ENCODE peak calls at places on chromosomes 2 and 18, in nine cellular contexts. One of them, this sample, is unnamed.

GRCh38 chr2:110828330-110828729 is 96.0 kb downstream of the ACOXL start:
- DNase-seq in retina: no peak
- DNase-seq in stimulated activated CD4-positive, alpha-beta T cell treated with anti-CD3 and anti-CD28 coated beads, Interleukin-12 subunit alpha, Interleukin-12 subunit beta, amount 100 ng/mL, for 48 hours: no peak
- DNase-seq in ELR: no peak
- DNase-seq in pancreas: no peak
- DNase-seq in stimulated activated CD8-positive, alpha-beta memory T cell treated with anti-CD3 and anti-CD28 coated beads, Interleukin-4, amount 100 ng/mL, for 1 hour: no peak
- DNase-seq in HS-27A: no peak
- DNase-seq in NCI-H1092: no peak
- DNase-seq in AG09309: no peak
- DNase-seq in this sample: no peak

GRCh38 chr2:231590614-231591013 is 2.0 kb upstream of the TEX44 start:
- DNase-seq in retina: no peak
- DNase-seq in stimulated activated CD4-positive, alpha-beta T cell treated with anti-CD3 and anti-CD28 coated beads, Interleukin-12 subunit alpha, Interleukin-12 subunit beta, amount 100 ng/mL, for 48 hours: no peak
- DNase-seq in ELR: no peak
- DNase-seq in pancreas: no peak
- DNase-seq in stimulated activated CD8-positive, alpha-beta memory T cell treated with anti-CD3 and anti-CD28 coated beads, Interleukin-4, amount 100 ng/mL, for 1 hour: no peak
- DNase-seq in HS-27A: no peak
- DNase-seq in NCI-H1092: no peak
- DNase-seq in AG09309: no peak
- DNase-seq in this sample: no peak

GRCh38 chr2:186639939-186640338 is 50.1 kb downstream of the ITGAV start:
- DNase-seq in retina: no peak
- DNase-seq in stimulated activated CD4-positive, alpha-beta T cell treated with anti-CD3 and anti-CD28 coated beads, Interleukin-12 subunit alpha, Interleukin-12 subunit beta, amount 100 ng/mL, for 48 hours: no peak
- DNase-seq in ELR: no peak
- DNase-seq in pancreas: no peak
- DNase-seq in stimulated activated CD8-positive, alpha-beta memory T cell treated with anti-CD3 and anti-CD28 coated beads, Interleukin-4, amount 100 ng/mL, for 1 hour: no peak
- DNase-seq in HS-27A: no peak
- DNase-seq in NCI-H1092: no peak
- DNase-seq in AG09309: no peak
- DNase-seq in this sample: no peak

GRCh38 chr2:43798300-43798699 is 24.5 kb downstream of the DYNC2LI1 start:
- DNase-seq in retina: no peak
- DNase-seq in stimulated activated CD4-positive, alpha-beta T cell treated with anti-CD3 and anti-CD28 coated beads, Interleukin-12 subunit alpha, Interleukin-12 subunit beta, amount 100 ng/mL, for 48 hours: no peak
- DNase-seq in ELR: peak; percentile 21
- DNase-seq in pancreas: no peak
- DNase-seq in stimulated activated CD8-positive, alpha-beta memory T cell treated with anti-CD3 and anti-CD28 coated beads, Interleukin-4, amount 100 ng/mL, for 1 hour: no peak
- DNase-seq in HS-27A: no peak
- DNase-seq in NCI-H1092: no peak
- DNase-seq in AG09309: no peak
- DNase-seq in this sample: no peak

GRCh38 chr2:85886585-85886984 is 2.2 kb downstream of the ST3GAL5 start:
- DNase-seq in retina: no peak
- DNase-seq in stimulated activated CD4-positive, alpha-beta T cell treated with anti-CD3 and anti-CD28 coated beads, Interleukin-12 subunit alpha, Interleukin-12 subunit beta, amount 100 ng/mL, for 48 hours: peak; percentile 44
- DNase-seq in ELR: peak; percentile 97
- DNase-seq in pancreas: no peak
- DNase-seq in stimulated activated CD8-positive, alpha-beta memory T cell treated with anti-CD3 and anti-CD28 coated beads, Interleukin-4, amount 100 ng/mL, for 1 hour: no peak
- DNase-seq in HS-27A: peak; percentile 82
- DNase-seq in NCI-H1092: no peak
- DNase-seq in AG09309: peak; percentile 93
- DNase-seq in this sample: no peak

GRCh38 chr18:34158881-34159690 is 65.6 kb downstream of the NOL4 start:
- DNase-seq in retina: peak; percentile 97
- DNase-seq in stimulated activated CD4-positive, alpha-beta T cell treated with anti-CD3 and anti-CD28 coated beads, Interleukin-12 subunit alpha, Interleukin-12 subunit beta, amount 100 ng/mL, for 48 hours: no peak
- DNase-seq in ELR: no peak
- DNase-seq in pancreas: peak; percentile 71
- DNase-seq in stimulated activated CD8-positive, alpha-beta memory T cell treated with anti-CD3 and anti-CD28 coated beads, Interleukin-4, amount 100 ng/mL, for 1 hour: no peak
- DNase-seq in HS-27A: no peak
- DNase-seq in NCI-H1092: peak; percentile 100
- DNase-seq in AG09309: no peak
- DNase-seq in this sample: peak; percentile 83

GRCh38 chr18:8988262-8988871 is 114.1 kb upstream of the NDUFV2 start:
- DNase-seq in retina: peak; percentile 65
- DNase-seq in stimulated activated CD4-positive, alpha-beta T cell treated with anti-CD3 and anti-CD28 coated beads, Interleukin-12 subunit alpha, Interleukin-12 subunit beta, amount 100 ng/mL, for 48 hours: peak; percentile 19
- DNase-seq in ELR: peak; percentile 77
- DNase-seq in pancreas: peak; percentile 72
- DNase-seq in stimulated activated CD8-positive, alpha-beta memory T cell treated with anti-CD3 and anti-CD28 coated beads, Interleukin-4, amount 100 ng/mL, for 1 hour: peak; percentile 3
- DNase-seq in HS-27A: no peak
- DNase-seq in NCI-H1092: peak; percentile 29
- DNase-seq in AG09309: no peak
- DNase-seq in this sample: peak; percentile 88

GRCh38 chr2:12606472-12607000 is 110.2 kb upstream of the TRIB2 start:
- DNase-seq in retina: peak; percentile 56
- DNase-seq in stimulated activated CD4-positive, alpha-beta T cell treated with anti-CD3 and anti-CD28 coated beads, Interleukin-12 subunit alpha, Interleukin-12 subunit beta, amount 100 ng/mL, for 48 hours: no peak
- DNase-seq in ELR: peak; percentile 41
- DNase-seq in pancreas: no peak
- DNase-seq in stimulated activated CD8-positive, alpha-beta memory T cell treated with anti-CD3 and anti-CD28 coated beads, Interleukin-4, amount 100 ng/mL, for 1 hour: no peak
- DNase-seq in HS-27A: no peak
- DNase-seq in NCI-H1092: no peak
- DNase-seq in AG09309: no peak
- DNase-seq in this sample: no peak

GRCh38 chr2:48482313-48482712 is 47.6 kb upstream of the STON1 start:
- DNase-seq in retina: no peak
- DNase-seq in stimulated activated CD4-positive, alpha-beta T cell treated with anti-CD3 and anti-CD28 coated beads, Interleukin-12 subunit alpha, Interleukin-12 subunit beta, amount 100 ng/mL, for 48 hours: no peak
- DNase-seq in ELR: no peak
- DNase-seq in pancreas: no peak
- DNase-seq in stimulated activated CD8-positive, alpha-beta memory T cell treated with anti-CD3 and anti-CD28 coated beads, Interleukin-4, amount 100 ng/mL, for 1 hour: no peak
- DNase-seq in HS-27A: no peak
- DNase-seq in NCI-H1092: no peak
- DNase-seq in AG09309: peak; percentile 41
- DNase-seq in this sample: no peak

GRCh38 chr2:214410918-214411554 is at the start of gene VWC2L:
- DNase-seq in retina: peak; percentile 81
- DNase-seq in stimulated activated CD4-positive, alpha-beta T cell treated with anti-CD3 and anti-CD28 coated beads, Interleukin-12 subunit alpha, Interleukin-12 subunit beta, amount 100 ng/mL, for 48 hours: no peak
- DNase-seq in ELR: peak; percentile 82
- DNase-seq in pancreas: peak; percentile 77
- DNase-seq in stimulated activated CD8-positive, alpha-beta memory T cell treated with anti-CD3 and anti-CD28 coated beads, Interleukin-4, amount 100 ng/mL, for 1 hour: no peak
- DNase-seq in HS-27A: peak; percentile 19
- DNase-seq in NCI-H1092: no peak
- DNase-seq in AG09309: peak; percentile 18
- DNase-seq in this sample: peak; percentile 50

GRCh38 chr2:170716851-170717598 is 1.9 kb downstream of the SP5 start:
- DNase-seq in retina: peak; percentile 86
- DNase-seq in stimulated activated CD4-positive, alpha-beta T cell treated with anti-CD3 and anti-CD28 coated beads, Interleukin-12 subunit alpha, Interleukin-12 subunit beta, amount 100 ng/mL, for 48 hours: no peak
- DNase-seq in ELR: peak; percentile 17
- DNase-seq in pancreas: peak; percentile 69
- DNase-seq in stimulated activated CD8-positive, alpha-beta memory T cell treated with anti-CD3 and anti-CD28 coated beads, Interleukin-4, amount 100 ng/mL, for 1 hour: no peak
- DNase-seq in HS-27A: no peak
- DNase-seq in NCI-H1092: peak; percentile 24
- DNase-seq in AG09309: no peak
- DNase-seq in this sample: no peak

GRCh38 chr2:10977003-10977402 is 65.3 kb downstream of the KCNF1 start:
- DNase-seq in retina: peak; percentile 44
- DNase-seq in stimulated activated CD4-positive, alpha-beta T cell treated with anti-CD3 and anti-CD28 coated beads, Interleukin-12 subunit alpha, Interleukin-12 subunit beta, amount 100 ng/mL, for 48 hours: no peak
- DNase-seq in ELR: no peak
- DNase-seq in pancreas: no peak
- DNase-seq in stimulated activated CD8-positive, alpha-beta memory T cell treated with anti-CD3 and anti-CD28 coated beads, Interleukin-4, amount 100 ng/mL, for 1 hour: no peak
- DNase-seq in HS-27A: no peak
- DNase-seq in NCI-H1092: no peak
- DNase-seq in AG09309: no peak
- DNase-seq in this sample: no peak

GRCh38 chr2:148966432-148966758 is 72.1 kb upstream of the LYPD6B start:
- DNase-seq in retina: no peak
- DNase-seq in stimulated activated CD4-positive, alpha-beta T cell treated with anti-CD3 and anti-CD28 coated beads, Interleukin-12 subunit alpha, Interleukin-12 subunit beta, amount 100 ng/mL, for 48 hours: no peak
- DNase-seq in ELR: no peak
- DNase-seq in pancreas: no peak
- DNase-seq in stimulated activated CD8-positive, alpha-beta memory T cell treated with anti-CD3 and anti-CD28 coated beads, Interleukin-4, amount 100 ng/mL, for 1 hour: no peak
- DNase-seq in HS-27A: no peak
- DNase-seq in NCI-H1092: no peak
- DNase-seq in AG09309: no peak
- DNase-seq in this sample: no peak

GRCh38 chr18:56505971-56506370 is 132.4 kb downstream of the TXNL1 start:
- DNase-seq in retina: no peak
- DNase-seq in stimulated activated CD4-positive, alpha-beta T cell treated with anti-CD3 and anti-CD28 coated beads, Interleukin-12 subunit alpha, Interleukin-12 subunit beta, amount 100 ng/mL, for 48 hours: no peak
- DNase-seq in ELR: no peak
- DNase-seq in pancreas: no peak
- DNase-seq in stimulated activated CD8-positive, alpha-beta memory T cell treated with anti-CD3 and anti-CD28 coated beads, Interleukin-4, amount 100 ng/mL, for 1 hour: no peak
- DNase-seq in HS-27A: no peak
- DNase-seq in NCI-H1092: no peak
- DNase-seq in AG09309: no peak
- DNase-seq in this sample: no peak

GRCh38 chr2:54318810-54319209 is 62.8 kb upstream of the TSPYL6 start:
- DNase-seq in retina: no peak
- DNase-seq in stimulated activated CD4-positive, alpha-beta T cell treated with anti-CD3 and anti-CD28 coated beads, Interleukin-12 subunit alpha, Interleukin-12 subunit beta, amount 100 ng/mL, for 48 hours: no peak
- DNase-seq in ELR: no peak
- DNase-seq in pancreas: no peak
- DNase-seq in stimulated activated CD8-positive, alpha-beta memory T cell treated with anti-CD3 and anti-CD28 coated beads, Interleukin-4, amount 100 ng/mL, for 1 hour: no peak
- DNase-seq in HS-27A: no peak
- DNase-seq in NCI-H1092: no peak
- DNase-seq in AG09309: no peak
- DNase-seq in this sample: no peak

GRCh38 chr18:35691625-35692024 is 110.1 kb downstream of the GALNT1 start:
- DNase-seq in retina: no peak
- DNase-seq in stimulated activated CD4-positive, alpha-beta T cell treated with anti-CD3 and anti-CD28 coated beads, Interleukin-12 subunit alpha, Interleukin-12 subunit beta, amount 100 ng/mL, for 48 hours: no peak
- DNase-seq in ELR: no peak
- DNase-seq in pancreas: no peak
- DNase-seq in stimulated activated CD8-positive, alpha-beta memory T cell treated with anti-CD3 and anti-CD28 coated beads, Interleukin-4, amount 100 ng/mL, for 1 hour: no peak
- DNase-seq in HS-27A: no peak
- DNase-seq in NCI-H1092: no peak
- DNase-seq in AG09309: no peak
- DNase-seq in this sample: no peak

GRCh38 chr2:38620282-38620977 is 17.7 kb upstream of the HNRNPLL start:
- DNase-seq in retina: no peak
- DNase-seq in stimulated activated CD4-positive, alpha-beta T cell treated with anti-CD3 and anti-CD28 coated beads, Interleukin-12 subunit alpha, Interleukin-12 subunit beta, amount 100 ng/mL, for 48 hours: no peak
- DNase-seq in ELR: no peak
- DNase-seq in pancreas: no peak
- DNase-seq in stimulated activated CD8-positive, alpha-beta memory T cell treated with anti-CD3 and anti-CD28 coated beads, Interleukin-4, amount 100 ng/mL, for 1 hour: no peak
- DNase-seq in HS-27A: no peak
- DNase-seq in NCI-H1092: no peak
- DNase-seq in AG09309: peak; percentile 48
- DNase-seq in this sample: no peak

GRCh38 chr2:11746807-11747459 is 501 bp downstream of the LPIN1 start:
- DNase-seq in retina: peak; percentile 81
- DNase-seq in stimulated activated CD4-positive, alpha-beta T cell treated with anti-CD3 and anti-CD28 coated beads, Interleukin-12 subunit alpha, Interleukin-12 subunit beta, amount 100 ng/mL, for 48 hours: no peak
- DNase-seq in ELR: peak; percentile 40
- DNase-seq in pancreas: no peak
- DNase-seq in stimulated activated CD8-positive, alpha-beta memory T cell treated with anti-CD3 and anti-CD28 coated beads, Interleukin-4, amount 100 ng/mL, for 1 hour: no peak
- DNase-seq in HS-27A: peak; percentile 23
- DNase-seq in NCI-H1092: peak; percentile 20
- DNase-seq in AG09309: no peak
- DNase-seq in this sample: peak; percentile 58

GRCh38 chr2:35501076-35501475 is 854.5 kb upstream of the CRIM1 start:
- DNase-seq in retina: no peak
- DNase-seq in stimulated activated CD4-positive, alpha-beta T cell treated with anti-CD3 and anti-CD28 coated beads, Interleukin-12 subunit alpha, Interleukin-12 subunit beta, amount 100 ng/mL, for 48 hours: no peak
- DNase-seq in ELR: peak; percentile 52
- DNase-seq in pancreas: no peak
- DNase-seq in stimulated activated CD8-positive, alpha-beta memory T cell treated with anti-CD3 and anti-CD28 coated beads, Interleukin-4, amount 100 ng/mL, for 1 hour: no peak
- DNase-seq in HS-27A: no peak
- DNase-seq in NCI-H1092: no peak
- DNase-seq in AG09309: no peak
- DNase-seq in this sample: no peak

GRCh38 chr2:162477011-162477410 is 133.1 kb downstream of the GCA start:
- DNase-seq in retina: no peak
- DNase-seq in stimulated activated CD4-positive, alpha-beta T cell treated with anti-CD3 and anti-CD28 coated beads, Interleukin-12 subunit alpha, Interleukin-12 subunit beta, amount 100 ng/mL, for 48 hours: no peak
- DNase-seq in ELR: peak; percentile 15
- DNase-seq in pancreas: no peak
- DNase-seq in stimulated activated CD8-positive, alpha-beta memory T cell treated with anti-CD3 and anti-CD28 coated beads, Interleukin-4, amount 100 ng/mL, for 1 hour: no peak
- DNase-seq in HS-27A: no peak
- DNase-seq in NCI-H1092: no peak
- DNase-seq in AG09309: no peak
- DNase-seq in this sample: peak; percentile 7

This sample was measured in cerebellar cortex.